ENCODE peak calls at places on chromosomes 7 and 10, in five cellular contexts. M is G401, K is fibroblast of villous mesenchyme, Q is GM19239, P is psoas muscle. V is an unnamed sample.

GRCh38 chr10:97763947-97764346 is 7.9 kb downstream of the SFRP5 start:
- DNase-seq in M (no peak), K (no peak), Q (no peak), P (no peak), V (no peak)

GRCh38 chr7:64999165-65000004 is 7.1 kb downstream of the ERV3-1 start:
- DNase-seq in M (no peak), K (peak), Q (no peak), P (peak), V (no peak)

GRCh38 chr10:97821308-97822038 is 28.2 kb upstream of the GOLGA7B start:
- DNase-seq in M (peak), K (peak), Q (no peak), P (peak), V (no peak)

GRCh38 chr10:125607689-125608290 is 75.2 kb downstream of the TEX36 start:
- DNase-seq in M (no peak), K (no peak), Q (no peak), P (no peak), V (no peak)

GRCh38 chr10:62597226-62597625 is 207.3 kb upstream of the ADO start:
- DNase-seq in M (no peak), K (peak), Q (no peak), P (no peak), V (no peak)

GRCh38 chr10:13309792-13310191 is 9.9 kb upstream of the PHYH start:
- DNase-seq in M (no peak), K (no peak), Q (no peak), P (no peak), V (no peak)

GRCh38 chr7:102916881-102917280 is 4.1 kb downstream of the LRRC17 start:
- DNase-seq in M (no peak), K (no peak), Q (no peak), P (no peak), V (no peak)

GRCh38 chr10:110530131-110530831 is 32.6 kb downstream of the DUSP5 start:
- DNase-seq in M (peak), K (peak), Q (no peak), P (peak), V (no peak)

GRCh38 chr7:33874943-33875342 is 30.4 kb upstream of the BMPER start:
- DNase-seq in M (no peak), K (peak), Q (no peak), P (peak), V (no peak)

GRCh38 chr7:112386619-112387018 is 63.6 kb upstream of the IFRD1 start:
- DNase-seq in M (no peak), K (no peak), Q (no peak), P (no peak), V (no peak)

GRCh38 chr10:117492504-117492903 is 50.0 kb upstream of the EMX2 start:
- DNase-seq in M (no peak), K (no peak), Q (no peak), P (no peak), V (no peak)

GRCh38 chr7:43669286-43670081 is 59.8 kb downstream of the COA1 start:
- DNase-seq in M (no peak), K (no peak), Q (no peak), P (no peak), V (peak)

GRCh38 chr7:105131033-105131656 is 117.1 kb downstream of the KMT2E start:
- DNase-seq in M (no peak), K (no peak), Q (no peak), P (no peak), V (no peak)

GRCh38 chr10:6409982-6410694 is 169.9 kb downstream of the PRKCQ start:
- DNase-seq in M (no peak), K (peak), Q (no peak), P (peak), V (no peak)

GRCh38 chr7:129989466-129989865 is 36.7 kb upstream of the UBE2H start:
- DNase-seq in M (no peak), K (no peak), Q (no peak), P (no peak), V (no peak)

GRCh38 chr10:75395171-75395954 is 6.2 kb downstream of the ZNF503 start:
- DNase-seq in M (no peak), K (no peak), Q (peak), P (peak), V (no peak)

GRCh38 chr7:2483495-2483894 is 7.3 kb upstream of the GRIFIN start:
- DNase-seq in M (no peak), K (no peak), Q (no peak), P (no peak), V (no peak)

GRCh38 chr10:80167471-80167870 is 34.9 kb downstream of the PLAC9 start:
- DNase-seq in M (no peak), K (no peak), Q (no peak), P (no peak), V (no peak)

GRCh38 chr7:129889133-129889854 is 63.5 kb downstream of the UBE2H start:
- DNase-seq in M (no peak), K (peak), Q (no peak), P (no peak), V (no peak)

GRCh38 chr10:93189959-93190358 is 116.3 kb downstream of the CYP26A1 start:
- DNase-seq in M (no peak), K (no peak), Q (no peak), P (no peak), V (no peak)

GRCh38 chr7:7918736-7919448 is 49.7 kb upstream of the GLCCI1 start:
- DNase-seq in M (no peak), K (peak), Q (no peak), P (no peak), V (no peak)

GRCh38 chr10:97553575-97554100 is 18.9 kb upstream of the ANKRD2 start:
- DNase-seq in M (no peak), K (peak), Q (no peak), P (peak), V (peak)

GRCh38 chr7:106170216-106170615 is 58.1 kb upstream of the SYPL1 start:
- DNase-seq in M (peak), K (no peak), Q (no peak), P (no peak), V (no peak)

GRCh38 chr7:52163311-52163710 is 846.7 kb upstream of the COBL start:
- DNase-seq in M (no peak), K (no peak), Q (no peak), P (no peak), V (no peak)

GRCh38 chr10:86888585-86889381 is 68.6 kb downstream of the MMRN2 start:
- DNase-seq in M (no peak), K (peak), Q (peak), P (no peak), V (no peak)

GRCh38 chr7:115146148-115146547 is 224.3 kb downstream of the MDFIC start:
- DNase-seq in M (no peak), K (no peak), Q (no peak), P (no peak), V (no peak)

GRCh38 chr10:43863859-43864591 is 215.3 kb upstream of the ZNF32 start:
- DNase-seq in M (no peak), K (peak), Q (no peak), P (peak), V (no peak)

GRCh38 chr10:43225787-43226153 is 41.1 kb downstream of the RASGEF1A start:
- DNase-seq in M (no peak), K (no peak), Q (no peak), P (peak), V (no peak)

GRCh38 chr10:129659881-129660280 is 192.8 kb downstream of the MGMT start:
- DNase-seq in M (no peak), K (no peak), Q (no peak), P (no peak), V (no peak)

GRCh38 chr10:103510046-103510685 is 16.7 kb downstream of the NEURL1 start:
- DNase-seq in M (no peak), K (no peak), Q (no peak), P (no peak), V (no peak)

GRCh38 chr10:54463644-54464043 is 337.4 kb downstream of the PCDH15 start:
- DNase-seq in M (no peak), K (no peak), Q (no peak), P (no peak), V (no peak)

GRCh38 chr7:74225400-74225799 is 15.6 kb downstream of the LAT2 start:
- DNase-seq in M (no peak), K (no peak), Q (no peak), P (no peak), V (no peak)